ENCODE peak calls at places on chromosomes 11 and 22, in eight cellular contexts. Q, A, Z, O, I, B, S and U are unnamed samples.
A peak's percentile ranks its signal among the peaks of the same experiment; 100 is the strongest.

GRCh38 chr11:4167758-4168157 is 73.2 kb downstream of the RRM1 start:
- DNase-seq in B (no peak), O (no peak), A (no peak), Q (no peak), S (no peak), Z (no peak), I (no peak), U (no peak)

GRCh38 chr22:20204821-20205220 is 54.0 kb upstream of the CCDC188 start:
- DNase-seq in Q (no peak), O (no peak), Z (no peak), S (no peak), I (no peak), A (no peak), B (no peak), U (no peak)

GRCh38 chr11:56848105-56848809 is 99.8 kb upstream of the OR9G4 start:
- DNase-seq in B (no peak), Z (no peak), O (no peak), S (no peak), Q (no peak), A (no peak), I (no peak), U (no peak)

GRCh38 chr11:86876716-86877234 is 76.4 kb downstream of the PRSS23 start:
- DNase-seq in S (no peak), Q (no peak), A (no peak), Z (no peak), I (no peak), B (no peak), O (no peak), U (no peak)

GRCh38 chr11:107648247-107648646 is 57.3 kb downstream of the ELMOD1 start:
- DNase-seq in A (no peak), Q (no peak), Z (no peak), O (no peak), I (no peak), S (no peak), B (no peak), U (no peak)

GRCh38 chr11:34263462-34264186 is 94.2 kb downstream of the ABTB2 start:
- DNase-seq in B (peak; percentile 36), O (no peak), S (peak; percentile 78), Z (no peak), A (no peak), Q (no peak), I (peak; percentile 75), U (peak; percentile 37)

GRCh38 chr11:103907548-103908455 is 128.6 kb upstream of the DDI1 start:
- DNase-seq in Z (no peak), Q (no peak), S (no peak), I (no peak), A (no peak), O (peak; percentile 22), B (no peak), U (peak; percentile 18)

GRCh38 chr11:94671553-94672366 is 96.4 kb upstream of the AMOTL1 start:
- DNase-seq in A (no peak), Z (no peak), B (no peak), S (no peak), O (peak; percentile 9), Q (no peak), I (no peak), U (no peak)

GRCh38 chr11:7664867-7665266 is 8.4 kb downstream of the CYB5R2 start:
- DNase-seq in S (no peak), B (no peak), Q (no peak), I (no peak), A (no peak), Z (no peak), O (no peak), U (no peak)

GRCh38 chr22:31651667-31652066 is 10.3 kb downstream of the PISD start:
- DNase-seq in B (no peak), S (no peak), Q (no peak), Z (no peak), O (no peak), A (no peak), I (no peak), U (no peak)

GRCh38 chr11:121886956-121887355 is 229.1 kb downstream of the BLID start:
- DNase-seq in I (no peak), B (no peak), A (no peak), Z (no peak), S (no peak), O (no peak), Q (no peak), U (no peak)

GRCh38 chr11:64566915-64567882 is 23.8 kb upstream of the SLC22A12 start:
- DNase-seq in Z (no peak), I (no peak), B (no peak), S (no peak), A (no peak), O (no peak), Q (no peak), U (no peak)
- H3K4me3 ChIP-seq in Z (no peak overlapping the region), I (no peak overlapping the region), B (peak overlapping the region; percentile 30), S (no peak overlapping the region), A (no peak overlapping the region), O (no peak overlapping the region), Q (no peak overlapping the region), U (no peak overlapping the region)

GRCh38 chr11:70135142-70136132 is 57.3 kb downstream of the ANO1 start:
- DNase-seq in B (no peak), A (no peak), Z (no peak), Q (no peak), I (no peak), O (no peak), S (no peak), U (no peak)

GRCh38 chr11:70132641-70133040 is 54.5 kb downstream of the ANO1 start:
- DNase-seq in Q (no peak), A (no peak), O (no peak), B (no peak), S (no peak), I (no peak), Z (no peak), U (no peak)

GRCh38 chr11:70131606-70132190 is 53.6 kb downstream of the ANO1 start:
- DNase-seq in S (no peak), B (no peak), Q (no peak), Z (no peak), A (no peak), I (no peak), O (no peak), U (no peak)

GRCh38 chr11:70133771-70134170 is 55.7 kb downstream of the ANO1 start:
- DNase-seq in Q (no peak), Z (no peak), S (no peak), O (no peak), B (no peak), A (no peak), I (no peak), U (no peak)

GRCh38 chr11:70134490-70134889 is 56.4 kb downstream of the ANO1 start:
- DNase-seq in Q (no peak), O (no peak), A (no peak), I (no peak), Z (no peak), B (no peak), S (no peak), U (no peak)
- H3K4me3 ChIP-seq in Q (no peak overlapping the region), O (no peak overlapping the region), A (no peak overlapping the region), I (no peak overlapping the region), Z (no peak overlapping the region), B (no peak overlapping the region), S (no peak overlapping the region), U (no peak overlapping the region)

GRCh38 chr11:112291191-112291590 is 30.5 kb upstream of the PLET1 start:
- DNase-seq in Q (no peak), S (no peak), I (no peak), Z (no peak), B (no peak), A (no peak), O (no peak), U (no peak)
- H3K4me3 ChIP-seq in Q (peak overlapping the region; percentile 84), S (no peak overlapping the region), I (no peak overlapping the region), Z (no peak overlapping the region), B (no peak overlapping the region), A (no peak overlapping the region), O (no peak overlapping the region), U (peak overlapping the region; percentile 67)

GRCh38 chr11:118312328-118312727 is 7.8 kb downstream of the CD3E start:
- DNase-seq in I (no peak), B (no peak), A (no peak), Q (no peak), Z (no peak), O (no peak), S (no peak), U (no peak)

GRCh38 chr11:118313242-118313641 is 8.7 kb downstream of the CD3E start:
- DNase-seq in S (no peak), Q (no peak), Z (no peak), A (no peak), I (no peak), O (no peak), B (no peak), U (no peak)

GRCh38 chr11:118318112-118319030 is 13.8 kb downstream of the CD3E start:
- DNase-seq in O (no peak), B (no peak), S (no peak), A (no peak), I (no peak), Q (no peak), Z (no peak), U (no peak)

GRCh38 chr11:118311518-118311917 is 7.0 kb downstream of the CD3E start:
- DNase-seq in S (no peak), A (no peak), O (no peak), Z (no peak), I (no peak), B (no peak), Q (no peak), U (no peak)

DNA sequence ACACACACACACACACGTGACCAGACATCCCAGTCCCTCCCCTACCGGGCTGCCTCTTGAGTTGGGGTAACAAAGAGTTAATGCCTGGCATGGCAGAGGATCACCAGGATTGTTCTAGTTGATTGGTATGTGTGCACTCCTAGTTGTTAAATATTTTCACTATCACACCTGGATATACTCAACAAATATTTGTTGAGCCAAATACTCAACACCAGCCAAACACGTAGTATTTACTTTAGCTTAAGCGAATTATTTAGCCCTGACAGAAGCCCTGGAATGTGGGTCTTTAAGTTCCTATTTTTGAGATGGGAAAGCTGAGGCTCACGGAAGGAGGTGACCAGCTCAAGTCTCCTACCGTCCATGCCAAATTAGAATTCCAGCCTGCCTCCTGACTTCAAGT is 10.5 kb downstream of the CD3E start:
- DNase-seq in I (no peak), O (no peak), Q (no peak), Z (no peak), A (no peak), B (peak; percentile 45), S (no peak), U (no peak)
- H3K4me3 ChIP-seq in I (no peak overlapping the region), O (no peak overlapping the region), Q (no peak overlapping the region), Z (no peak overlapping the region), A (no peak overlapping the region), B (no peak overlapping the region), S (no peak overlapping the region), U (no peak overlapping the region)

DNA sequence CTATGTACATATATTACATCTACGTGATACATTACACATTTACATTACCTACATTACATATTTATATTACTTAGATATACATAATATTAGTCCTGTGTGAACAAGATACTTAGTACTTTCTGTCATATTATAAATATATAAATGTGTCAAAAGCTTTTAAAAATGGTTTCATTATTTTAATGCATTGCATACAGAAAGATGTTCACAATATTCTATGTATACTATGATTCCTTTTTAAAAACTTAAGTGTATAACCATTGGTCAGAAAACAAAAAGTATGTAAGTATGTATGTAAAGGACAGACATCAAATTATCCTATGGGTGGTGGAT is 647 bp upstream of the ZW10 start:
- DNase-seq in Q (no peak), B (no peak), Z (no peak), I (no peak), A (no peak), O (no peak), S (no peak), U (no peak)
- H3K4me3 ChIP-seq in Q (peak overlapping the region; percentile 89), B (peak overlapping the region; percentile 96), Z (no peak overlapping the region), I (no peak overlapping the region), A (peak overlapping the region; percentile 86), O (peak overlapping the region; percentile 92), S (no peak overlapping the region), U (peak overlapping the region; percentile 98)

GRCh38 chr22:17672417-17672991 is 33.9 kb downstream of the BCL2L13 start:
- DNase-seq in I (no peak), Z (no peak), A (no peak), B (no peak), O (no peak), S (no peak), Q (no peak), U (no peak)
- H3K4me3 ChIP-seq in I (no peak overlapping the region), Z (no peak overlapping the region), A (no peak overlapping the region), B (no peak overlapping the region), O (no peak overlapping the region), S (no peak overlapping the region), Q (no peak overlapping the region), U (no peak overlapping the region)